ENCODE peak calls at places on chromosomes 2 and 18, in ten cellular contexts. One of them, this sample, is unnamed.

GRCh38 chr2:52510432-52510831 is 1257.2 kb upstream of the CHAC2 start:
- DNase-seq in sciatic nerve: no peak
- DNase-seq in mucosa of gallbladder: no peak
- DNase-seq in HT-29: no peak
- DNase-seq in stimulated activated CD8-positive, alpha-beta memory T cell treated with anti-CD3 and anti-CD28 coated beads, Interleukin-4, amount 100 ng/mL, for 4 hours: no peak
- DNase-seq in stimulated activated CD4-positive, alpha-beta T cell treated with anti-CD3 and anti-CD28 coated beads, Interleukin-12 subunit alpha, Interleukin-12 subunit beta, amount 100 ng/mL, for 4 hours: no peak
- DNase-seq in GM10248: no peak
- DNase-seq in GM12865: no peak
- DNase-seq in ELR: no peak
- DNase-seq in T-helper 9 cell: no peak
- DNase-seq in this sample: no peak

GRCh38 chr2:176121377-176122111 is 975 bp upstream of the HOXD9 start:
- DNase-seq in GM12865: no peak
- DNase-seq in GM10248: no peak
- DNase-seq in stimulated activated CD4-positive, alpha-beta T cell treated with anti-CD3 and anti-CD28 coated beads, Interleukin-12 subunit alpha, Interleukin-12 subunit beta, amount 100 ng/mL, for 4 hours: no peak
- DNase-seq in stimulated activated CD8-positive, alpha-beta memory T cell treated with anti-CD3 and anti-CD28 coated beads, Interleukin-4, amount 100 ng/mL, for 4 hours: no peak
- DNase-seq in mucosa of gallbladder: no peak
- DNase-seq in T-helper 9 cell: no peak
- DNase-seq in ELR: no peak
- DNase-seq in sciatic nerve: no peak
- DNase-seq in HT-29: no peak
- DNase-seq in this sample: no peak

GRCh38 chr2:239279508-239280295 is 121.1 kb downstream of the HDAC4 start:
- DNase-seq in stimulated activated CD8-positive, alpha-beta memory T cell treated with anti-CD3 and anti-CD28 coated beads, Interleukin-4, amount 100 ng/mL, for 4 hours: no peak
- DNase-seq in ELR: no peak
- DNase-seq in GM12865: no peak
- DNase-seq in GM10248: no peak
- DNase-seq in mucosa of gallbladder: no peak
- DNase-seq in stimulated activated CD4-positive, alpha-beta T cell treated with anti-CD3 and anti-CD28 coated beads, Interleukin-12 subunit alpha, Interleukin-12 subunit beta, amount 100 ng/mL, for 4 hours: no peak
- DNase-seq in sciatic nerve: no peak
- DNase-seq in T-helper 9 cell: no peak
- DNase-seq in HT-29: no peak
- DNase-seq in this sample: no peak

GRCh38 chr2:85920810-85921545 is 32.2 kb upstream of the ST3GAL5 start:
- DNase-seq in GM10248: no peak
- DNase-seq in mucosa of gallbladder: peak
- DNase-seq in stimulated activated CD4-positive, alpha-beta T cell treated with anti-CD3 and anti-CD28 coated beads, Interleukin-12 subunit alpha, Interleukin-12 subunit beta, amount 100 ng/mL, for 4 hours: no peak
- DNase-seq in HT-29: no peak
- DNase-seq in stimulated activated CD8-positive, alpha-beta memory T cell treated with anti-CD3 and anti-CD28 coated beads, Interleukin-4, amount 100 ng/mL, for 4 hours: no peak
- DNase-seq in ELR: peak
- DNase-seq in T-helper 9 cell: no peak
- DNase-seq in sciatic nerve: no peak
- DNase-seq in GM12865: no peak
- DNase-seq in this sample: no peak

GRCh38 chr18:34976534-34976898 is 64.7 kb upstream of the MAPRE2 start:
- DNase-seq in HT-29: no peak
- DNase-seq in sciatic nerve: no peak
- DNase-seq in mucosa of gallbladder: no peak
- DNase-seq in GM12865: no peak
- DNase-seq in GM10248: no peak
- DNase-seq in ELR: no peak
- DNase-seq in T-helper 9 cell: no peak
- DNase-seq in stimulated activated CD8-positive, alpha-beta memory T cell treated with anti-CD3 and anti-CD28 coated beads, Interleukin-4, amount 100 ng/mL, for 4 hours: no peak
- DNase-seq in stimulated activated CD4-positive, alpha-beta T cell treated with anti-CD3 and anti-CD28 coated beads, Interleukin-12 subunit alpha, Interleukin-12 subunit beta, amount 100 ng/mL, for 4 hours: no peak
- DNase-seq in this sample: no peak

GRCh38 chr2:206561962-206562361 is 80.3 kb upstream of the FAM237A start:
- DNase-seq in stimulated activated CD4-positive, alpha-beta T cell treated with anti-CD3 and anti-CD28 coated beads, Interleukin-12 subunit alpha, Interleukin-12 subunit beta, amount 100 ng/mL, for 4 hours: no peak
- DNase-seq in GM10248: no peak
- DNase-seq in stimulated activated CD8-positive, alpha-beta memory T cell treated with anti-CD3 and anti-CD28 coated beads, Interleukin-4, amount 100 ng/mL, for 4 hours: no peak
- DNase-seq in mucosa of gallbladder: no peak
- DNase-seq in GM12865: peak
- DNase-seq in T-helper 9 cell: no peak
- DNase-seq in HT-29: no peak
- DNase-seq in sciatic nerve: no peak
- DNase-seq in ELR: no peak
- DNase-seq in this sample: no peak

GRCh38 chr2:71856709-71857525 is 290.7 kb downstream of the CYP26B1 start:
- DNase-seq in GM12865: peak
- DNase-seq in ELR: peak
- DNase-seq in stimulated activated CD4-positive, alpha-beta T cell treated with anti-CD3 and anti-CD28 coated beads, Interleukin-12 subunit alpha, Interleukin-12 subunit beta, amount 100 ng/mL, for 4 hours: no peak
- DNase-seq in stimulated activated CD8-positive, alpha-beta memory T cell treated with anti-CD3 and anti-CD28 coated beads, Interleukin-4, amount 100 ng/mL, for 4 hours: no peak
- DNase-seq in sciatic nerve: no peak
- DNase-seq in GM10248: no peak
- DNase-seq in HT-29: peak
- DNase-seq in T-helper 9 cell: no peak
- DNase-seq in mucosa of gallbladder: peak
- DNase-seq in this sample: no peak

GRCh38 chr18:54769526-54770464 is 58.5 kb upstream of the RAB27B start:
- DNase-seq in stimulated activated CD4-positive, alpha-beta T cell treated with anti-CD3 and anti-CD28 coated beads, Interleukin-12 subunit alpha, Interleukin-12 subunit beta, amount 100 ng/mL, for 4 hours: no peak
- DNase-seq in sciatic nerve: no peak
- DNase-seq in ELR: no peak
- DNase-seq in GM12865: no peak
- DNase-seq in T-helper 9 cell: no peak
- DNase-seq in GM10248: no peak
- DNase-seq in HT-29: no peak
- DNase-seq in stimulated activated CD8-positive, alpha-beta memory T cell treated with anti-CD3 and anti-CD28 coated beads, Interleukin-4, amount 100 ng/mL, for 4 hours: no peak
- DNase-seq in mucosa of gallbladder: no peak
- DNase-seq in this sample: no peak

GRCh38 chr2:235468978-235469694 is 24.7 kb upstream of the AGAP1 start:
- DNase-seq in stimulated activated CD4-positive, alpha-beta T cell treated with anti-CD3 and anti-CD28 coated beads, Interleukin-12 subunit alpha, Interleukin-12 subunit beta, amount 100 ng/mL, for 4 hours: no peak
- DNase-seq in T-helper 9 cell: no peak
- DNase-seq in stimulated activated CD8-positive, alpha-beta memory T cell treated with anti-CD3 and anti-CD28 coated beads, Interleukin-4, amount 100 ng/mL, for 4 hours: no peak
- DNase-seq in GM10248: no peak
- DNase-seq in HT-29: peak
- DNase-seq in GM12865: no peak
- DNase-seq in mucosa of gallbladder: peak
- DNase-seq in sciatic nerve: no peak
- DNase-seq in ELR: peak
- DNase-seq in this sample: no peak

GRCh38 chr2:222248256-222248655 is 50.5 kb downstream of the PAX3 start:
- DNase-seq in T-helper 9 cell: no peak
- DNase-seq in HT-29: no peak
- DNase-seq in ELR: no peak
- DNase-seq in sciatic nerve: no peak
- DNase-seq in GM12865: peak
- DNase-seq in stimulated activated CD4-positive, alpha-beta T cell treated with anti-CD3 and anti-CD28 coated beads, Interleukin-12 subunit alpha, Interleukin-12 subunit beta, amount 100 ng/mL, for 4 hours: no peak
- DNase-seq in stimulated activated CD8-positive, alpha-beta memory T cell treated with anti-CD3 and anti-CD28 coated beads, Interleukin-4, amount 100 ng/mL, for 4 hours: no peak
- DNase-seq in mucosa of gallbladder: no peak
- DNase-seq in GM10248: no peak
- DNase-seq in this sample: no peak

GRCh38 chr2:196836440-196836839 is 27.3 kb upstream of the C2orf66 start:
- DNase-seq in stimulated activated CD4-positive, alpha-beta T cell treated with anti-CD3 and anti-CD28 coated beads, Interleukin-12 subunit alpha, Interleukin-12 subunit beta, amount 100 ng/mL, for 4 hours: no peak
- DNase-seq in HT-29: no peak
- DNase-seq in sciatic nerve: no peak
- DNase-seq in GM12865: no peak
- DNase-seq in ELR: peak
- DNase-seq in stimulated activated CD8-positive, alpha-beta memory T cell treated with anti-CD3 and anti-CD28 coated beads, Interleukin-4, amount 100 ng/mL, for 4 hours: no peak
- DNase-seq in GM10248: no peak
- DNase-seq in mucosa of gallbladder: no peak
- DNase-seq in T-helper 9 cell: no peak
- DNase-seq in this sample: no peak

GRCh38 chr2:173184031-173185004 is 108.7 kb downstream of the MAP3K20 start:
- DNase-seq in mucosa of gallbladder: peak
- DNase-seq in stimulated activated CD8-positive, alpha-beta memory T cell treated with anti-CD3 and anti-CD28 coated beads, Interleukin-4, amount 100 ng/mL, for 4 hours: no peak
- DNase-seq in stimulated activated CD4-positive, alpha-beta T cell treated with anti-CD3 and anti-CD28 coated beads, Interleukin-12 subunit alpha, Interleukin-12 subunit beta, amount 100 ng/mL, for 4 hours: no peak
- DNase-seq in GM12865: no peak
- DNase-seq in HT-29: no peak
- DNase-seq in ELR: peak
- DNase-seq in sciatic nerve: no peak
- DNase-seq in GM10248: no peak
- DNase-seq in T-helper 9 cell: no peak
- DNase-seq in this sample: no peak

GRCh38 chr2:49288113-49288710 is 133.9 kb upstream of the FSHR start:
- DNase-seq in GM10248: no peak
- DNase-seq in HT-29: no peak
- DNase-seq in stimulated activated CD4-positive, alpha-beta T cell treated with anti-CD3 and anti-CD28 coated beads, Interleukin-12 subunit alpha, Interleukin-12 subunit beta, amount 100 ng/mL, for 4 hours: no peak
- DNase-seq in GM12865: no peak
- DNase-seq in sciatic nerve: no peak
- DNase-seq in ELR: no peak
- DNase-seq in T-helper 9 cell: no peak
- DNase-seq in mucosa of gallbladder: no peak
- DNase-seq in stimulated activated CD8-positive, alpha-beta memory T cell treated with anti-CD3 and anti-CD28 coated beads, Interleukin-4, amount 100 ng/mL, for 4 hours: no peak
- DNase-seq in this sample: no peak

GRCh38 chr2:65030933-65031332 is 25.3 kb upstream of the CEP68 start:
- DNase-seq in GM10248: no peak
- DNase-seq in mucosa of gallbladder: no peak
- DNase-seq in sciatic nerve: no peak
- DNase-seq in stimulated activated CD4-positive, alpha-beta T cell treated with anti-CD3 and anti-CD28 coated beads, Interleukin-12 subunit alpha, Interleukin-12 subunit beta, amount 100 ng/mL, for 4 hours: no peak
- DNase-seq in GM12865: no peak
- DNase-seq in HT-29: no peak
- DNase-seq in ELR: no peak
- DNase-seq in stimulated activated CD8-positive, alpha-beta memory T cell treated with anti-CD3 and anti-CD28 coated beads, Interleukin-4, amount 100 ng/mL, for 4 hours: no peak
- DNase-seq in T-helper 9 cell: no peak
- DNase-seq in this sample: no peak

GRCh38 chr2:115290478-115290877 is 848.0 kb downstream of the DPP10 start:
- DNase-seq in stimulated activated CD8-positive, alpha-beta memory T cell treated with anti-CD3 and anti-CD28 coated beads, Interleukin-4, amount 100 ng/mL, for 4 hours: no peak
- DNase-seq in ELR: no peak
- DNase-seq in GM10248: no peak
- DNase-seq in HT-29: no peak
- DNase-seq in mucosa of gallbladder: no peak
- DNase-seq in GM12865: no peak
- DNase-seq in stimulated activated CD4-positive, alpha-beta T cell treated with anti-CD3 and anti-CD28 coated beads, Interleukin-12 subunit alpha, Interleukin-12 subunit beta, amount 100 ng/mL, for 4 hours: no peak
- DNase-seq in sciatic nerve: no peak
- DNase-seq in T-helper 9 cell: no peak
- DNase-seq in this sample: no peak

GRCh38 chr2:120332384-120332783 is 13.6 kb upstream of the INHBB start:
- DNase-seq in stimulated activated CD4-positive, alpha-beta T cell treated with anti-CD3 and anti-CD28 coated beads, Interleukin-12 subunit alpha, Interleukin-12 subunit beta, amount 100 ng/mL, for 4 hours: no peak
- DNase-seq in ELR: no peak
- DNase-seq in stimulated activated CD8-positive, alpha-beta memory T cell treated with anti-CD3 and anti-CD28 coated beads, Interleukin-4, amount 100 ng/mL, for 4 hours: no peak
- DNase-seq in GM12865: no peak
- DNase-seq in GM10248: no peak
- DNase-seq in sciatic nerve: no peak
- DNase-seq in HT-29: no peak
- DNase-seq in mucosa of gallbladder: no peak
- DNase-seq in T-helper 9 cell: no peak
- DNase-seq in this sample: no peak

This sample was measured in NCI-H1048.